ENCODE peak calls at places on chromosome X, in seven cellular contexts. X, V, R, C, Z, Y and W are unnamed samples.

GRCh38 chrX:73214366-73215094 is at the start of gene NAP1L2:
- DNase-seq in X (peak; percentile 14), V (peak; percentile 16), R (peak; percentile 48), C (no peak), Z (peak; percentile 3), Y (no peak), W (peak; percentile 40)

GRCh38 chrX:32937043-32937442 is 274.3 kb downstream of the DMD start:
- DNase-seq in X (no peak), V (no peak), R (no peak), C (no peak), Z (no peak), Y (no peak), W (no peak)

GRCh38 chrX:71253253-71254091 is 468 bp downstream of the ZMYM3 start:
- DNase-seq in X (peak; percentile 20), V (peak; percentile 24), R (peak; percentile 75), C (no peak), Z (peak; percentile 71), Y (no peak), W (peak; percentile 61)

GRCh38 chrX:7132335-7133035 is 15.0 kb upstream of the STS start:
- DNase-seq in X (no peak), V (peak; percentile 82), R (no peak), C (no peak), Z (peak; percentile 46), Y (peak; percentile 44), W (peak; percentile 27)

GRCh38 chrX:72312311-72312940 is 6.7 kb upstream of the CITED1 start:
- DNase-seq in X (no peak), V (no peak), R (no peak), C (no peak), Z (no peak), Y (no peak), W (no peak)

GRCh38 chrX:35809816-35810215 is 11.7 kb downstream of the MAGEB16 start:
- DNase-seq in X (no peak), V (no peak), R (no peak), C (no peak), Z (no peak), Y (no peak), W (no peak)

GRCh38 chrX:150372280-150372679 is 9.2 kb downstream of the MAMLD1 start:
- DNase-seq in X (no peak), V (no peak), R (no peak), C (no peak), Z (no peak), Y (no peak), W (no peak)

GRCh38 chrX:11540532-11541377 is 125.0 kb downstream of the ARHGAP6 start:
- DNase-seq in X (peak; percentile 25), V (no peak), R (no peak), C (no peak), Z (peak; percentile 15), Y (no peak), W (no peak)

GRCh38 chrX:71081348-71082148 is 13.4 kb upstream of the SNX12 start:
- DNase-seq in X (no peak), V (peak; percentile 55), R (no peak), C (no peak), Z (no peak), Y (no peak), W (no peak)

GRCh38 chrX:57596109-57596870 is 4.5 kb downstream of the ZXDB start:
- DNase-seq in X (no peak), V (no peak), R (no peak), C (no peak), Z (no peak), Y (no peak), W (no peak)

GRCh38 chrX:140948827-140949226 is 53.6 kb upstream of the SPANXB1 start:
- DNase-seq in X (no peak), V (no peak), R (no peak), C (no peak), Z (no peak), Y (no peak), W (no peak)

GRCh38 chrX:15310117-15310516 is 5.3 kb downstream of the ASB11 start:
- DNase-seq in X (no peak), V (peak; percentile 33), R (no peak), C (no peak), Z (no peak), Y (no peak), W (no peak)

GRCh38 chrX:112368371-112368770 is 285.8 kb upstream of the TRPC5 start:
- DNase-seq in X (no peak), V (no peak), R (no peak), C (no peak), Z (peak; percentile 9), Y (no peak), W (peak; percentile 14)
- TF ChIP-seq CTCF in X (no peak), V (peak; percentile 17), R (no peak), C (peak; percentile 43), Z (peak; percentile 52), Y (peak; percentile 23), W (peak; percentile 49)

GRCh38 chrX:82219129-82219528 is 1017.2 kb downstream of the SH3BGRL start:
- DNase-seq in X (no peak), V (no peak), R (no peak), C (no peak), Z (peak; percentile 35), Y (no peak), W (no peak)

DNA sequence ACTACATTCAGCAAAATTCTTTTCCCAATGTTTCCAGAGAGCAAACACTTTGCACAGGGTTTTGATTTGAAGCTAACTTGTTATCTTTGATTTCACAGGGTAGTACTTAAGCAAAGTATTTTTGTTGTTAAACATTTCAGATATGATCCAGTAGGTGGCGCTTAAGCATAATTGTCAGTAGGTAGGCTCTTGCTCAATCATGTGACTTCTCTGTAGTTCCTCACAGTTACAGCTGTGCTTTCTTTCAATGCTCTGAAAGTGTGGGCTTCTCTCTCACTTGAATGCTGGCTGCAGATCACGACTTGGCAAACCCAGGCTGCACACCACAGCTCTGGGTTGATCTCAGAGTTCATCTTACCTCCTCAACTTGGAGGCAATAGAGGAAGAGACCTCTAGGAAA is 1016.5 kb downstream of the SH3BGRL start:
- DNase-seq in X (no peak), V (peak; percentile 31), R (no peak), C (no peak), Z (peak; percentile 72), Y (no peak), W (no peak)
- TF ChIP-seq CTCF in X (no peak), V (peak; percentile 31), R (no peak), C (peak; percentile 36), Z (no peak), Y (no peak), W (peak; percentile 34)

DNA sequence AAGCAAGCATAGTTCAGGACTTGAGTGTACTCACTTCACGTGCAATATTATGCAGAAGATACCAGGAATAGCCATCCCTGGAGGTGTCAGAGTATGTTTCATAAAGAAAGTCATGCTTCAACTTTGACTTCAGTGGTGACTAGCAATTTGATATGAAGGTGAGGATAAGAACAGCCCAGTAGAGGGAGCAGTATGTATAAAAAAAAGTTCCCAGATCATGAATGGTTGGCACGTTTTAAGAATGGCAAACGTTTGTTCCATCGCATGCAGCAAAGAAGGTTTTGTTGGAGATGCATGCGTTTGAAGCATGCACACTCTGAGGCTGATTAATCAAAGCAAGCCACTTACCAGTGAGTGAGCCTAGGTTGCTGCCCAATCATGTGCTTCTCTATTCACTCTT is 33.5 kb upstream of the SLITRK4 start:
- DNase-seq in X (no peak), V (peak; percentile 12), R (no peak), C (no peak), Z (peak; percentile 15), Y (no peak), W (no peak)
- TF ChIP-seq CTCF in X (no peak), V (peak; percentile 15), R (no peak), C (peak; percentile 48), Z (no peak), Y (no peak), W (peak; percentile 8)

GRCh38 chrX:102154218-102154860 is 1.4 kb downstream of the BEX5 start:
- DNase-seq in X (no peak), V (no peak), R (peak; percentile 37), C (no peak), Z (no peak), Y (no peak), W (peak; percentile 48)
- TF ChIP-seq CTCF in X (peak; percentile 28), V (no peak), R (no peak), C (peak; percentile 75), Z (no peak), Y (no peak), W (peak; percentile 25)

GRCh38 chrX:106999002-106999975 is 723 bp downstream of the MORC4 start:
- DNase-seq in X (peak; percentile 40), V (peak; percentile 59), R (peak; percentile 63), C (peak; percentile 36), Z (peak; percentile 3), Y (no peak), W (peak; percentile 39)
- TF ChIP-seq CTCF in X (peak; percentile 55), V (peak; percentile 42), R (peak; percentile 15), C (peak; percentile 86), Z (no peak), Y (peak; percentile 56), W (peak; percentile 13)

DNA sequence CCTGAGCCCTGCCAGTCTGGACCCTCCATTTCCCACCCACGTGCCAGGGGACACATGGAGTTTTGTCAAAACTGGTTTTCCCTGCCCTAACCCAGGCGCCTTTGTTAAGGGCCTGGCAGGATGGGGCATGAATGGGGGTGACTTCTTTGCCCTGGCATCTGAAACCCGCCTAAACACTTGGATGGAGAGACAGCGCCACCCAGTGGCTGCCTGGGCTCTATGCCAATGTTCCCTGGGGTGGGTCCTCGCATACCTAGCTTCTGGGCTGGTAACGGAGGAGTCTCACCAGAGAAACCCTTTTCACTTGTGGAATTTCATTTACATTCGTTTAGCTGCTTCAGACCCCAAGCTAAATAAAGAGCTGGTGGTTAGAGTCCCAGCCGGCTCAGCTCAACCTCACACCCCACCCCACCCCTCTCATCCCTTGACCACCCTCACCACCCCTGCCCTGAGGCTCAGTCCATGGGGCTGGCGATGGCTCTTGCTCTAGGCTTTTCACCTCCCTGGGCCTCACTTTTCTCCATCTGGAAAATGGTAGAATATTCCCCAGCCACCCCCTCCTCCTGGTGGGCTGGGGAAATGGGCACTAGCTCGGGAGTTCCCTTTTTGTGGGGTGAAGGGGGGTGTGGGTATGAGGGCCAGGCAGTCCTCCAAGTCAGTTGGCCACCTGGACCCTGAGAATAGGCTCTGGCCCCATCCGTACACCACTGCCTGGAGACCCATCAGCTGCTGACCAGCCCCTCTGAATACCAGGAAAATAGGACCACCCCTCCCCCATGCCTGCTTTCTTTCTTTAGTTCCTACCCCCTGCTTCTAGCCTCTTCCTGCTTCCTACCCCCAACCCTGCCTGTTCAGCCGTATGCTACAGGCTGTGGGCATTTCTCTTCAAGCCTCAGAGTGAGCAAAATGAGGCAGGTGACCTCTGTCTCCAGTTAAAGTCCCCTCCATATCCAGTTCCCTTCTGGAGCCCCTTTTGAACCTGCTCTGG is 57.1 kb upstream of the PJA1 start:
- DNase-seq in X (peak; percentile 50), V (peak; percentile 63), R (peak; percentile 82), C (peak; percentile 18), Z (peak; percentile 70), Y (no peak), W (peak; percentile 82)
- TF ChIP-seq CTCF in X (peak; percentile 79), V (peak; percentile 70), R (peak; percentile 54), C (peak; percentile 83), Z (peak; percentile 81), Y (peak; percentile 79), W (peak; percentile 76)

GRCh38 chrX:64570204-64570603 is 175.0 kb upstream of the MTMR8 start:
- DNase-seq in X (no peak), V (no peak), R (no peak), C (no peak), Z (peak; percentile 1), Y (no peak), W (no peak)
- TF ChIP-seq CTCF in X (no peak), V (no peak), R (no peak), C (peak; percentile 22), Z (peak; percentile 11), Y (no peak), W (no peak)

GRCh38 chrX:124223524-124223923 is 108.9 kb upstream of the TEX13D start:
- DNase-seq in X (no peak), V (no peak), R (no peak), C (no peak), Z (peak; percentile 17), Y (no peak), W (no peak)
- TF ChIP-seq CTCF in X (peak; percentile 27), V (no peak), R (no peak), C (peak; percentile 23), Z (peak; percentile 17), Y (no peak), W (peak; percentile 45)

GRCh38 chrX:38985375-38985774 is 184.1 kb downstream of the MID1IP1 start:
- DNase-seq in X (no peak), V (peak; percentile 36), R (no peak), C (no peak), Z (peak; percentile 58), Y (no peak), W (no peak)
- TF ChIP-seq CTCF in X (peak; percentile 39), V (peak; percentile 24), R (no peak), C (no peak), Z (no peak), Y (no peak), W (no peak)